ENCODE peak calls at places on chromosome 1, in seven cellular contexts. T, U, A, P, F, E and X are unnamed samples.
A peak's percentile ranks its signal among the peaks of the same experiment; 100 is the strongest.

GRCh38 chr1:225707824-225708223 is 54.9 kb upstream of the ENAH start:
- DNase-seq in T (no peak), U (no peak), A (no peak), P (no peak), F (no peak), E (no peak), X (no peak)

GRCh38 chr1:22500476-22500875 is 48.8 kb downstream of the ZBTB40 start:
- DNase-seq in T (no peak), U (peak; percentile 2), A (no peak), P (peak; percentile 27), F (peak; percentile 62), E (no peak), X (no peak)

GRCh38 chr1:36166938-36167910 is 11.3 kb downstream of the MAP7D1 start:
- DNase-seq in T (no peak), U (no peak), A (no peak), P (no peak), F (no peak), E (no peak), X (no peak)

GRCh38 chr1:1616045-1616821 is 933 bp downstream of the MIB2 start:
- DNase-seq in T (no peak), U (no peak), A (no peak), P (peak; percentile 56), F (peak; percentile 50), E (no peak), X (peak; percentile 65)

GRCh38 chr1:229028987-229029550 is 241.8 kb upstream of the RAB4A start:
- DNase-seq in T (no peak), U (no peak), A (no peak), P (no peak), F (no peak), E (no peak), X (no peak)

GRCh38 chr1:85762804-85763203 is 54.6 kb upstream of the ZNHIT6 start:
- DNase-seq in T (no peak), U (no peak), A (no peak), P (no peak), F (no peak), E (no peak), X (no peak)

GRCh38 chr1:55580845-55581332 is 365.7 kb upstream of the USP24 start:
- DNase-seq in T (no peak), U (peak; percentile 23), A (no peak), P (no peak), F (peak; percentile 69), E (peak; percentile 42), X (no peak)

GRCh38 chr1:30809514-30810263 is 52.1 kb upstream of the LAPTM5 start:
- DNase-seq in T (no peak), U (no peak), A (no peak), P (no peak), F (peak; percentile 90), E (no peak), X (no peak)

GRCh38 chr1:184753608-184754478 is 815 bp downstream of the EDEM3 start:
- DNase-seq in T (peak; percentile 59), U (no peak), A (peak; percentile 57), P (peak; percentile 54), F (peak; percentile 44), E (peak; percentile 21), X (peak; percentile 48)

DNA sequence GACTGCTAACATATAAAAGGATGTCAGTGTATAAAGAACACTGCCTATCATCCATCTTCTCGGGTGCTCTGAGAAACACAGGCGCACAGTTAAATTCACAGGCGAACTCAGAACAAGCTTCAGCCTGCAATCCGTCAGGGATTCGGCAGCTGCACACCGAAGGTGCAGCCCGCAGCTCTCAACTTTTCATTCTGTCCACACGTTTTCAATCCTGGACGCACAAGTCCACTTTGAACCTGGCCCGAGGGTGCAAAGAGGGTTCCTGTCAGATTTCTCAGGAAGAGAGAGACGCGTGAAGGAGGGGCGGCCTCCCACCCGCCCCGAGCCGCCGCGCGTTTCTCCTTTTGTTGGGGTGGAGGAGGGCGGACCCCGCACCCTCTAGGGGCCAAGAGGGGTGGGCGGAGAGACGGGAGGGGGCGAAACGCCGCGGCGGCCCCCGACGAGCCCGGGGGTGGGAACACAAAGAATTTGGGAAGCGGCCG is 724 bp downstream of the DOCK7 start:
- DNase-seq in T (no peak), U (no peak), A (peak; percentile 55), P (peak; percentile 47), F (peak; percentile 47), E (peak; percentile 40), X (no peak)
- H3K4me1 ChIP-seq in T (peaks cover 45% of the 10 kb centered on the region), U (peaks cover 9% of the 10 kb centered on the region), A (peaks cover 15% of the 10 kb centered on the region), P (peaks cover 5% of the 10 kb centered on the region), F (peaks cover 48% of the 10 kb centered on the region), E (peaks cover 26% of the 10 kb centered on the region), X (peaks cover 28% of the 10 kb centered on the region)

GRCh38 chr1:172339840-172340239 is 80.6 kb upstream of the C1orf105 start:
- DNase-seq in T (no peak), U (no peak), A (no peak), P (no peak), F (no peak), E (no peak), X (no peak)
- TF ChIP-seq CTCF in T (no peak), U (no peak), A (no peak), P (no peak), F (no peak), E (no peak), X (no peak)

DNA sequence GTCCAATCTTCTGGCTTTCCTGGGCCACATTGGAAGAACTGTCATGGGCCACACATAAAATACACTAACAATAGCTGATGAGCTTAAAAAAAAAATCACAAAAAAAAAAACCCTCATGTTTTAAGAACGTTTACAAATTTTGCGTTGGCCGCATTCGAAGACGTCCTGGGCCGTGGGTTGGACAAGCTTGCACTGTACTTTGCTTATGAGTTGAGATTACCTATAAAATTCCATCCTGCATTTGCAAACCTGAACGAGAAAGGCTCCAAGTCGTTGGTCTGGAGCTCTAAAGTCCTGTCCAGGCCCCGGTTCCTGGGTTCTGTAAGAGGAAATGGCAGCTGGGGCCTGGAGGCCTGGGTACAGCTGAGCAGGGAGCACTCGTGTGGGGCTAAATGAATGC is 51.4 kb downstream of the KIAA1614 start:
- DNase-seq in T (no peak), U (no peak), A (no peak), P (no peak), F (no peak), E (no peak), X (peak; percentile 32)
- H3K4me1 ChIP-seq in T (peaks cover 7% of the 10 kb centered on the region), U (no peaks in the 10 kb centered on the region), A (no peaks in the 10 kb centered on the region), P (no peaks in the 10 kb centered on the region), F (no peaks in the 10 kb centered on the region), E (no peaks in the 10 kb centered on the region), X (no peaks in the 10 kb centered on the region)

GRCh38 chr1:40664791-40665190 is 691 bp downstream of the RIMS3 start:
- DNase-seq in T (no peak), U (no peak), A (no peak), P (no peak), F (no peak), E (no peak), X (no peak)

GRCh38 chr1:40664167-40664537 is 1.3 kb downstream of the RIMS3 start:
- DNase-seq in T (no peak), U (no peak), A (peak; percentile 58), P (no peak), F (no peak), E (no peak), X (no peak)

GRCh38 chr1:40662864-40663263 is 2.6 kb downstream of the RIMS3 start:
- DNase-seq in T (no peak), U (no peak), A (no peak), P (no peak), F (peak; percentile 12), E (no peak), X (no peak)

GRCh38 chr1:40663324-40664166 is 1.9 kb downstream of the RIMS3 start:
- DNase-seq in T (no peak), U (no peak), A (peak; percentile 95), P (no peak), F (peak; percentile 12), E (no peak), X (no peak)

DNA sequence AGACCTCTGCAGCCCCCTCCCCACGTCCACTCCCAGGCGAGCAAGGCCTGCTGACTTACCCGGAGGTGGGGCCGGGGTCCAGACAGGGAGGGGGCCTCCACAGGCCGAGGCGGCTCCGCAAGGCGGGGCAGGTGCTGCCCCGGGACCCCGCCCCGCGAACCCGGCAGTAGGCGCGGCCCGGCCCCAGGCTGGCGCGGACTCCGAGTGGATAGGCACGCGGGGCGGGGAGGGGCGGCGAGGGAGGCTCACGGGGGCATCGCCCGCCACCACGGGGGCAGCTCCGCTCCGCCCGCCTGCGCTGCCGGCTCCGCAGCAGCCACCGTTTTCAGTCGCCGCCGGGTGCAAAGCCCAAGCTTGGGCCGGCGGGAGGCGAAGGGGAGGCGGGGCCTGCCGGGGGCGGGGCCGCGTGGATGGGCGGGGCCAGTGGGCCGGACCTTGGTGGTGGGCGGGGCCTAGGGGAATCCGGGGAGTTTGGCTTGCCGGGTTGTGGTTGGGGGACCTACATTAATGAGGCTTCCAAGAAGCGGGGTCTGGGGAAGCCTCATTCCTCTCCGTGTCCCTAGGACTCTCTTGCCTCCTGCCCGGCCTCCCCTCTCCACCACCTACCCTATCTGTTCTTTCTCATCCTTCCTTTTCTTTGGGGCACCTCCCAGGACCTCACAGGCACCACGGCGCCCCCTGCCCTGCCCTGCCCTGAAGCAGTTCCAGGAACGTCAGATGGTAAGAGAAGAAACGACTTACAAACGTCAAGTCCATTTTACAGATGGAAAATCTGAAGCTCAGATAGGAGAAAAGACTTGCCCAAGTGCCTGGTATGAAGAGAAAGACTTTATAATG is at the start of gene RIMS3:
- DNase-seq in T (peak; percentile 71), U (peak; percentile 42), A (peak; percentile 85), P (peak; percentile 86), F (peak; percentile 58), E (peak; percentile 55), X (no peak)
- TF ChIP-seq CTCF in T (no peak), U (peak; percentile 33), A (peak; percentile 78), P (no peak), F (no peak), E (peak; percentile 33), X (peak; percentile 48)

GRCh38 chr1:156492013-156492590 is 8.5 kb downstream of the MEF2D start:
- DNase-seq in T (no peak), U (no peak), A (peak; percentile 89), P (no peak), F (no peak), E (no peak), X (peak; percentile 27)
- H3K4me1 ChIP-seq in T (peaks cover 98% of the 10 kb centered on the region), U (peaks cover 45% of the 10 kb centered on the region), A (peaks cover 98% of the 10 kb centered on the region), P (peaks cover 63% of the 10 kb centered on the region), F (peaks cover 88% of the 10 kb centered on the region), E (peaks cover 91% of the 10 kb centered on the region), X (peaks cover 26% of the 10 kb centered on the region)